ENCODE peak calls at places on chromosomes 16 and 17, in eight cellular contexts. S is endothelial cell of umbilical vein, Y is K562, D is H1, X is HCT116, H is SK-N-SH, Q is GM12878, V is HepG2. A is an unnamed sample.

GRCh38 chr16:53822936-53823529 is 119.1 kb downstream of the FTO start:
- DNase-seq in S (peak), Y (no peak), D (no peak), X (no peak), H (no peak), Q (peak), V (no peak), A (no peak)

GRCh38 chr16:84631882-84632281 is 14.0 kb upstream of the COTL1 start:
- DNase-seq in S (no peak), Y (no peak), D (no peak), X (no peak), H (no peak), Q (no peak), V (no peak), A (no peak)

GRCh38 chr17:27756467-27757371 is 43.6 kb downstream of the NOS2 start:
- DNase-seq in S (peak), Y (peak), D (peak), X (peak), H (peak), Q (no peak), V (peak), A (peak)

GRCh38 chr17:31369266-31369665 is 22.2 kb upstream of the RAB11FIP4 start:
- DNase-seq in S (no peak), Y (no peak), D (no peak), X (no peak), H (no peak), Q (no peak), V (no peak), A (no peak)

GRCh38 chr16:89020925-89021595 is 44.1 kb upstream of the CBFA2T3 start:
- DNase-seq in S (no peak), Y (no peak), D (no peak), X (no peak), H (no peak), Q (no peak), V (no peak), A (no peak)

GRCh38 chr17:48492401-48493298 is 38.2 kb downstream of the HOXB1 start:
- DNase-seq in S (peak), Y (peak), D (peak), X (no peak), H (peak), Q (no peak), V (no peak), A (no peak)

GRCh38 chr17:31843382-31843780 is 15.7 kb downstream of the COPRS start:
- DNase-seq in S (no peak), Y (no peak), D (no peak), X (no peak), H (no peak), Q (no peak), V (no peak), A (no peak)

GRCh38 chr16:15427648-15428239 is 6.6 kb upstream of the BMERB1 start:
- DNase-seq in S (peak), Y (peak), D (no peak), X (peak), H (peak), Q (no peak), V (peak), A (no peak)

GRCh38 chr17:49249292-49249794 is 18.8 kb upstream of the PHOSPHO1 start:
- DNase-seq in S (no peak), Y (peak), D (no peak), X (no peak), H (no peak), Q (no peak), V (no peak), A (no peak)

GRCh38 chr16:67186550-67186950 is 2.8 kb upstream of the MATCAP1 start:
- DNase-seq in S (no peak), Y (no peak), D (no peak), X (no peak), H (no peak), Q (no peak), V (no peak), A (no peak)

GRCh38 chr17:51097708-51098446 is 22.8 kb downstream of the SPAG9 start:
- DNase-seq in S (no peak), Y (no peak), D (no peak), X (no peak), H (no peak), Q (no peak), V (peak), A (no peak)

GRCh38 chr16:8818499-8819270 is 21.0 kb downstream of the PMM2 start:
- DNase-seq in S (no peak), Y (no peak), D (no peak), X (no peak), H (no peak), Q (peak), V (no peak), A (no peak)

GRCh38 chr17:72031219-72031906 is 89.5 kb upstream of the SOX9 start:
- DNase-seq in S (no peak), Y (no peak), D (no peak), X (no peak), H (peak), Q (no peak), V (no peak), A (no peak)

GRCh38 chr17:50151041-50151936 is 812 bp upstream of the PPP1R9B start:
- DNase-seq in S (peak), Y (peak), D (peak), X (peak), H (peak), Q (peak), V (peak), A (no peak)

GRCh38 chr16:81238296-81239011 is at the start of gene BCO1:
- DNase-seq in S (peak), Y (no peak), D (no peak), X (no peak), H (no peak), Q (no peak), V (peak), A (no peak)

GRCh38 chr17:42683407-42684031 is 1.2 kb downstream of the CNTNAP1 start:
- DNase-seq in S (peak), Y (no peak), D (peak), X (no peak), H (peak), Q (no peak), V (no peak), A (no peak)

GRCh38 chr16:3094289-3095027 is 4.6 kb downstream of the ZSCAN10 start:
- DNase-seq in S (peak), Y (peak), D (peak), X (peak), H (peak), Q (no peak), V (peak), A (no peak)

GRCh38 chr17:20190605-20191004 is 181.4 kb downstream of the SPECC1 start:
- DNase-seq in S (no peak), Y (no peak), D (no peak), X (no peak), H (no peak), Q (no peak), V (no peak), A (no peak)

GRCh38 chr16:58563235-58563634 is 47.9 kb downstream of the SETD6 start:
- DNase-seq in S (peak), Y (no peak), D (no peak), X (no peak), H (no peak), Q (no peak), V (no peak), A (no peak)

GRCh38 chr17:14712471-14713075 is 411.7 kb downstream of the HS3ST3B1 start:
- DNase-seq in S (no peak), Y (no peak), D (no peak), X (no peak), H (no peak), Q (no peak), V (no peak), A (no peak)

GRCh38 chr17:58156839-58157803 is 8.9 kb downstream of the OR4D1 start:
- DNase-seq in S (no peak), Y (peak), D (peak), X (no peak), H (peak), Q (no peak), V (no peak), A (no peak)

GRCh38 chr17:69474171-69474831 is 59.8 kb downstream of the MAP2K6 start:
- DNase-seq in S (no peak), Y (no peak), D (peak), X (no peak), H (no peak), Q (no peak), V (no peak), A (no peak)

GRCh38 chr17:74970395-74970794 is 2.2 kb downstream of the HID1 start:
- DNase-seq in S (peak), Y (no peak), D (no peak), X (no peak), H (no peak), Q (no peak), V (no peak), A (no peak)

GRCh38 chr17:67390646-67391480 is 13.8 kb downstream of the PITPNC1 start:
- DNase-seq in S (peak), Y (no peak), D (no peak), X (peak), H (no peak), Q (peak), V (peak), A (no peak)

GRCh38 chr17:56424005-56424404 is 169.5 kb upstream of the NOG start:
- DNase-seq in S (no peak), Y (no peak), D (no peak), X (no peak), H (no peak), Q (no peak), V (no peak), A (no peak)

GRCh38 chr17:62790554-62790953 is 17.6 kb downstream of the MARCHF10 start:
- DNase-seq in S (no peak), Y (no peak), D (no peak), X (no peak), H (no peak), Q (no peak), V (no peak), A (no peak)

GRCh38 chr17:9484789-9485188 is 90.8 kb downstream of the STX8 start:
- DNase-seq in S (no peak), Y (no peak), D (no peak), X (no peak), H (no peak), Q (no peak), V (no peak), A (no peak)

GRCh38 chr17:34259151-34259550 is 4.1 kb downstream of the CCL2 start:
- DNase-seq in S (peak), Y (no peak), D (no peak), X (no peak), H (no peak), Q (no peak), V (no peak), A (no peak)

GRCh38 chr17:34255381-34255732 is 272 bp downstream of the CCL2 start:
- DNase-seq in S (no peak), Y (no peak), D (no peak), X (no peak), H (no peak), Q (no peak), V (no peak), A (no peak)

GRCh38 chr17:34257986-34258326 is 2.9 kb downstream of the CCL2 start:
- DNase-seq in S (no peak), Y (no peak), D (no peak), X (no peak), H (no peak), Q (no peak), V (no peak), A (no peak)

GRCh38 chr17:34255841-34256240 is 756 bp downstream of the CCL2 start:
- DNase-seq in S (peak), Y (no peak), D (no peak), X (no peak), H (no peak), Q (no peak), V (no peak), A (no peak)

GRCh38 chr17:34257299-34257985 is 2.4 kb downstream of the CCL2 start:
- DNase-seq in S (peak), Y (no peak), D (no peak), X (no peak), H (no peak), Q (no peak), V (no peak), A (no peak)
- H3K9ac ChIP-seq in S (no peak), Y (no peak), D (no peak), X (no peak), H (peak), Q (no peak), V (no peak), A (no peak)

GRCh38 chr16:22315979-22316378 is 18.8 kb downstream of the POLR3E start:
- DNase-seq in S (no peak), Y (no peak), D (no peak), X (no peak), H (no peak), Q (no peak), V (no peak), A (no peak)

GRCh38 chr16:22316411-22316811 is 19.2 kb downstream of the POLR3E start:
- DNase-seq in S (no peak), Y (no peak), D (no peak), X (no peak), H (no peak), Q (no peak), V (no peak), A (no peak)

GRCh38 chr16:22313141-22313781 is 16.1 kb downstream of the POLR3E start:
- DNase-seq in S (no peak), Y (no peak), D (no peak), X (no peak), H (no peak), Q (no peak), V (no peak), A (no peak)

GRCh38 chr16:22313876-22314470 is 16.8 kb downstream of the POLR3E start:
- DNase-seq in S (no peak), Y (no peak), D (no peak), X (no peak), H (no peak), Q (no peak), V (no peak), A (no peak)

DNA sequence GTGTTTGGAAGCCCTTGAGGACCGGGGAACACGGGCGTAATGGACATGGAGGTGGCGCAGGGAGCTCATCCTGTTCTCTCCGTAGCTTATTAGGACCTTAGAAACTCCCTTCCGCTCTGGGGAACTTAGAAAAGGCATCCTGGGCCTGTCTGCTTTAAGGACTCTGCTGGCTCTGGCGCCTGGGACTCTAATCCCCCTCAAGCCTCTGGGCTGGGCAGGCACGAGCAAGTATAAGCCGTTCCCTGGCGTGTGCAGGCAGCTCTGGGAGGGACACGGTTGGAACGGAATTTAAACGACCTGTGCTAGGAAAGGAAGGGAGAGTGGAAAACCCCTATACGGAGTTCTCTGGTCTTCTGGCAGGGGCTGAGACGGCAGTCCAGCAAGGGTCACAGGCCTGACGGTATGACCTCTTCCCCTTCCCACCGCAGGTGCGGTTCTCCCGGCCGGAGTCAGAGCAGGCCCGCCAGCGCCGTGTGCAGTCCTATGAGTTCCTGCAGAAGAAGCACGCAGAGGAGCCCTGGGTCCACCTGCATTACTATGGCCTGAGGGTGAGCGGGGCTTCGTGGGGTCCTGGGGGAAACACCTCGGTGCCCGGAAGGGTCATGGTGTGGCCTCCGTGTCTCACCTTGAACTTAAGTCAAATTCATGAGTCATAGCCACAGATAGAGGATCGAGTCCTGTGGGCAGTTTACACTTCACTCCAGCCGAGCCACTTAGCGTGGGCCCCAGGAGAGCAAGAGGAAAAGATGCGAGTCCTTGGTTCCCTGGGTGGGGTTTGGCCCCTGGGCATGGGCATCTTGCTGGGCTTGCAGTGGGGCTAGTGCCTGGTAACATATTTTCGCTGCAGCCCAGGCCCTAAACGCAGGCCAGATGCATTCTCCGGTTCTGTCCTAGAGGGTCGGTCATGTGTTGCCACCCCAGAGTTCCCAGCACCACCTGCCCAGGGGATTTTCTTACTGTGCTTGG is 17.7 kb downstream of the POLR3E start:
- DNase-seq in S (no peak), Y (no peak), D (no peak), X (no peak), H (no peak), Q (no peak), V (no peak), A (no peak)
- TF ChIP-seq POLR2AphosphoS5 in S (no peak), Y (no peak), D (no peak), X (no peak), H (no peak), Q (no peak), V (no peak), A (no peak)

GRCh38 chr16:31132979-31133599 is 2.4 kb downstream of the PRSS8 start:
- DNase-seq in S (no peak), Y (no peak), D (no peak), X (no peak), H (no peak), Q (no peak), V (no peak), A (no peak)

GRCh38 chr16:31134625-31135534 is 647 bp downstream of the PRSS8 start:
- DNase-seq in S (no peak), Y (no peak), D (peak), X (no peak), H (no peak), Q (no peak), V (no peak), A (no peak)

GRCh38 chr16:31135535-31136286 is at the start of gene PRSS8:
- DNase-seq in S (no peak), Y (peak), D (peak), X (peak), H (no peak), Q (no peak), V (no peak), A (no peak)

GRCh38 chr16:31132303-31132978 is 3.1 kb downstream of the PRSS8 start:
- DNase-seq in S (no peak), Y (no peak), D (no peak), X (no peak), H (no peak), Q (no peak), V (no peak), A (no peak)

DNA sequence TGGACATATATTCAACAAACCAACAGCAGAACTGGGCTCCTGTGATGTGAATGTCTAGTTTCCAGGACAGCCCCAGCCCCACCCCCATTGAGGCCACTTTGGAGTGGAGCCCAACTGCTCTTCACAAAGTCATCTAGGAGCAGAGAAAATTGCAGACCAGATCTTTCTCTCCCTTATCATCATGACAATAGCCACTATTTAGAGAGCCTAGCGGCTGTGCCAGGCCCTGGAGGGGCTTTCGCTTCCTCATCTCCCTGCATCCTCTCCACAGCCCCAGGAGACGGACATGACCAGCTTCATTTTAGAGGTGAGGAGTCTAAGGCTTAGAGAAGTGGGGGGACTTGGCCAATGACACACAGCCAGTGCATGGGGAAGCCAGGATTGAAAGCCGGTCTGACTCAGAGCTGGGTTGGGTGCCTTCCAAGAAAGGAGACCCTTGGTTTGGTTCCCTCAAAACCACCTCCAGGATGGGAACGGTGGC is 1.4 kb downstream of the PRSS8 start:
- DNase-seq in S (no peak), Y (peak), D (no peak), X (no peak), H (no peak), Q (no peak), V (no peak), A (no peak)
- H3K9ac ChIP-seq in S (no peak), Y (peak), D (peak), X (peak), H (no peak), Q (no peak), V (no peak), A (no peak)

DNA sequence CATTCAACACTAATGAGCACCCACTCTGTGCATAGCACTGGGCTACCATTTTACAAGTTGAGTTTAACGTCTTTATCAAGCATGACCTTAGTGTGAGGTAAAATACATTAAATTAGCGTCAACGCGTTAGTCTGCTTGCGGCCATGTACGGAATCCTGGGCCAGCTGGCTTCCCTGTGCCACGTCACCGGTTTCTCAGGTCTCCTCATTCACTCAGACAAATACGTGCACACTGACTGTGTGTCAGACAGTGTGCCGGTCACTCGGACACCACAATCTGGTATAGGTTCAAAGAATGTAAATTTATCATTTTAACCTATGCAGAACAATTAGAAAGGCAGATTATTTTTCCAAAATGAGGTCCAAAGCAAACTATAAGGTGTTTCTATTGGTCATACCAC is 21.4 kb upstream of the YWHAE start:
- DNase-seq in S (no peak), Y (no peak), D (no peak), X (no peak), H (no peak), Q (no peak), V (no peak), A (no peak)
- TF ChIP-seq POLR2AphosphoS5 in S (no peak), Y (no peak), D (no peak), X (no peak), H (no peak), Q (no peak), V (no peak), A (no peak)